ENCODE peak calls at places on chromosomes 7 and 10, in seven cellular contexts. Q is Calu3, H is activated gamma-delta T cell, A is T1000, Y is kidney tubule cell, O is T-helper 1 cell, X is GM18507. F is an unnamed sample.
A peak's percentile ranks its signal among the peaks of the same experiment; 100 is the strongest.

GRCh38 chr7:5624386-5625365 is 156.8 kb downstream of the RNF216 start:
- DNase-seq in O (no peak), Y (no peak), A (no peak), X (no peak), Q (no peak), H (no peak), F (no peak)

GRCh38 chr10:70348228-70348850 is 34.1 kb downstream of the LRRC20 start:
- DNase-seq in Y (peak; percentile 33), A (no peak), O (no peak), X (no peak), H (no peak), Q (peak; percentile 60), F (no peak)

GRCh38 chr10:125152646-125153368 is 7.6 kb downstream of the CTBP2 start:
- DNase-seq in X (no peak), A (no peak), O (no peak), H (no peak), Q (no peak), Y (peak; percentile 42), F (no peak)

GRCh38 chr7:73706122-73707044 is 13.1 kb downstream of the STX1A start:
- DNase-seq in A (no peak), Q (peak; percentile 62), H (no peak), O (no peak), Y (peak; percentile 54), X (no peak), F (no peak)

GRCh38 chr10:26566525-26567348 is 128.6 kb downstream of the APBB1IP start:
- DNase-seq in X (no peak), O (no peak), Q (peak; percentile 23), Y (no peak), H (peak; percentile 13), A (no peak), F (no peak)

GRCh38 chr7:75732764-75733630 is 5.7 kb downstream of the HIP1 start:
- DNase-seq in X (no peak), A (peak; percentile 89), O (no peak), H (no peak), Y (peak; percentile 80), Q (no peak), F (peak; percentile 51)

GRCh38 chr7:50678586-50678985 is 104.1 kb downstream of the GRB10 start:
- DNase-seq in A (no peak), Y (no peak), O (no peak), X (no peak), Q (no peak), H (no peak), F (no peak)

GRCh38 chr7:47548546-47548945 is 33.4 kb downstream of the TNS3 start:
- DNase-seq in X (no peak), Q (no peak), H (no peak), Y (no peak), O (no peak), A (no peak), F (no peak)

GRCh38 chr10:35912615-35913170 is 270.6 kb upstream of the FZD8 start:
- DNase-seq in A (no peak), Q (no peak), X (no peak), O (no peak), Y (peak; percentile 46), H (no peak), F (no peak)

GRCh38 chr10:48634198-48634983 is 29.5 kb upstream of the ARHGAP22 start:
- DNase-seq in Y (peak; percentile 59), X (no peak), A (peak; percentile 60), O (no peak), Q (no peak), H (no peak), F (peak; percentile 14)

GRCh38 chr7:98913612-98914011 is 35.3 kb downstream of the TRRAP start:
- DNase-seq in Y (no peak), O (no peak), A (no peak), Q (no peak), X (no peak), H (no peak), F (no peak)

GRCh38 chr7:83161851-83162401 is 758 bp downstream of the PCLO start:
- DNase-seq in X (no peak), Y (no peak), O (no peak), Q (no peak), A (no peak), H (no peak), F (no peak)

GRCh38 chr10:8069627-8070026 is 15.1 kb downstream of the GATA3 start:
- DNase-seq in Y (no peak), A (no peak), H (no peak), O (no peak), Q (no peak), X (no peak), F (peak; percentile 69)

GRCh38 chr10:98361131-98361633 is 53.8 kb downstream of the PYROXD2 start:
- DNase-seq in H (no peak), Y (peak; percentile 69), X (no peak), A (peak; percentile 90), O (no peak), Q (no peak), F (peak; percentile 33)

GRCh38 chr10:124611738-124612137 is 132.4 kb downstream of the FAM53B start:
- DNase-seq in Y (no peak), Q (no peak), H (peak; percentile 59), X (no peak), O (no peak), A (no peak), F (no peak)

GRCh38 chr7:45187089-45187945 is 29.7 kb downstream of the RAMP3 start:
- DNase-seq in X (no peak), Q (no peak), A (no peak), O (no peak), Y (no peak), H (no peak), F (no peak)

GRCh38 chr10:569961-570630 is 119.4 kb downstream of the DIP2C start:
- DNase-seq in O (no peak), A (no peak), Y (no peak), X (no peak), H (no peak), Q (no peak), F (no peak)